ENCODE peak calls at places on chromosomes 11 and 22, in nine cellular contexts. One of them, this sample, is unnamed. For H3K9me3, the result is how much of the 10 kb centered on the place peaks cover.

GRCh38 chr11:93567406-93567819 is 24.2 kb upstream of the SMCO4 start:
- DNase-seq in naive thymus-derived CD4-positive, alpha-beta T cell: no peak
- DNase-seq in AG04450: no peak
- DNase-seq in CD4-positive, alpha-beta T cell: no peak
- DNase-seq in K562: no peak
- DNase-seq in neuronal stem cell: no peak
- DNase-seq in iPS DF 6.9: no peak
- DNase-seq in right lobe of liver: peak
- DNase-seq in esophagus squamous epithelium: no peak
- DNase-seq in this sample: no peak

GRCh38 chr11:12706531-12707499 is 32.6 kb downstream of the TEAD1 start:
- DNase-seq in CD4-positive, alpha-beta T cell: no peak
- DNase-seq in iPS DF 6.9: no peak
- DNase-seq in naive thymus-derived CD4-positive, alpha-beta T cell: no peak
- DNase-seq in esophagus squamous epithelium: no peak
- DNase-seq in neuronal stem cell: no peak
- DNase-seq in AG04450: no peak
- DNase-seq in right lobe of liver: peak
- DNase-seq in K562: peak
- DNase-seq in this sample: no peak

GRCh38 chr22:22877523-22878210 is 9.9 kb upstream of the IGLL5 start:
- DNase-seq in esophagus squamous epithelium: no peak
- DNase-seq in K562: peak
- DNase-seq in CD4-positive, alpha-beta T cell: peak
- DNase-seq in right lobe of liver: peak
- DNase-seq in AG04450: peak
- DNase-seq in iPS DF 6.9: peak
- DNase-seq in naive thymus-derived CD4-positive, alpha-beta T cell: peak
- DNase-seq in neuronal stem cell: peak
- DNase-seq in this sample: peak

GRCh38 chr22:24518774-24519485 is 23.8 kb downstream of the UPB1 start:
- DNase-seq in iPS DF 6.9: no peak
- DNase-seq in AG04450: no peak
- DNase-seq in naive thymus-derived CD4-positive, alpha-beta T cell: no peak
- DNase-seq in CD4-positive, alpha-beta T cell: no peak
- DNase-seq in right lobe of liver: no peak
- DNase-seq in esophagus squamous epithelium: no peak
- DNase-seq in K562: no peak
- DNase-seq in neuronal stem cell: no peak
- DNase-seq in this sample: no peak

GRCh38 chr11:114271316-114271715 is 24.9 kb upstream of the NNMT start:
- DNase-seq in neuronal stem cell: no peak
- DNase-seq in K562: no peak
- DNase-seq in esophagus squamous epithelium: no peak
- DNase-seq in AG04450: no peak
- DNase-seq in iPS DF 6.9: no peak
- DNase-seq in right lobe of liver: no peak
- DNase-seq in CD4-positive, alpha-beta T cell: no peak
- DNase-seq in naive thymus-derived CD4-positive, alpha-beta T cell: no peak
- DNase-seq in this sample: no peak

GRCh38 chr22:24104307-24105017 is 76.8 kb upstream of the SUSD2 start:
- DNase-seq in esophagus squamous epithelium: no peak
- DNase-seq in K562: no peak
- DNase-seq in neuronal stem cell: no peak
- DNase-seq in AG04450: no peak
- DNase-seq in naive thymus-derived CD4-positive, alpha-beta T cell: no peak
- DNase-seq in right lobe of liver: peak
- DNase-seq in iPS DF 6.9: no peak
- DNase-seq in CD4-positive, alpha-beta T cell: no peak
- DNase-seq in this sample: no peak

GRCh38 chr22:45968003-45968650 is 8.8 kb downstream of the WNT7B start:
- DNase-seq in naive thymus-derived CD4-positive, alpha-beta T cell: no peak
- DNase-seq in iPS DF 6.9: no peak
- DNase-seq in esophagus squamous epithelium: no peak
- DNase-seq in right lobe of liver: no peak
- DNase-seq in neuronal stem cell: no peak
- DNase-seq in AG04450: no peak
- DNase-seq in CD4-positive, alpha-beta T cell: no peak
- DNase-seq in K562: no peak
- DNase-seq in this sample: no peak

GRCh38 chr11:46485852-46486443 is 94.4 kb upstream of the CHRM4 start:
- DNase-seq in right lobe of liver: no peak
- DNase-seq in iPS DF 6.9: no peak
- DNase-seq in AG04450: no peak
- DNase-seq in neuronal stem cell: no peak
- DNase-seq in esophagus squamous epithelium: no peak
- DNase-seq in CD4-positive, alpha-beta T cell: no peak
- DNase-seq in K562: no peak
- DNase-seq in naive thymus-derived CD4-positive, alpha-beta T cell: no peak
- DNase-seq in this sample: no peak

GRCh38 chr22:47303161-47303890 is 540.9 kb downstream of the TBC1D22A start:
- DNase-seq in esophagus squamous epithelium: no peak
- DNase-seq in K562: no peak
- DNase-seq in right lobe of liver: no peak
- DNase-seq in CD4-positive, alpha-beta T cell: no peak
- DNase-seq in naive thymus-derived CD4-positive, alpha-beta T cell: no peak
- DNase-seq in AG04450: no peak
- DNase-seq in iPS DF 6.9: no peak
- DNase-seq in neuronal stem cell: no peak
- DNase-seq in this sample: no peak

GRCh38 chr22:47299211-47299878 is 536.9 kb downstream of the TBC1D22A start:
- DNase-seq in esophagus squamous epithelium: no peak
- DNase-seq in AG04450: no peak
- DNase-seq in CD4-positive, alpha-beta T cell: no peak
- DNase-seq in K562: no peak
- DNase-seq in iPS DF 6.9: no peak
- DNase-seq in right lobe of liver: no peak
- DNase-seq in naive thymus-derived CD4-positive, alpha-beta T cell: no peak
- DNase-seq in neuronal stem cell: no peak
- DNase-seq in this sample: no peak

GRCh38 chr22:47299879-47300697 is 537.6 kb downstream of the TBC1D22A start:
- DNase-seq in naive thymus-derived CD4-positive, alpha-beta T cell: no peak
- DNase-seq in right lobe of liver: no peak
- DNase-seq in esophagus squamous epithelium: no peak
- DNase-seq in iPS DF 6.9: no peak
- DNase-seq in AG04450: no peak
- DNase-seq in CD4-positive, alpha-beta T cell: no peak
- DNase-seq in neuronal stem cell: no peak
- DNase-seq in K562: no peak
- DNase-seq in this sample: no peak

GRCh38 chr22:47301820-47302475 is 539.5 kb downstream of the TBC1D22A start:
- DNase-seq in iPS DF 6.9: no peak
- DNase-seq in esophagus squamous epithelium: no peak
- DNase-seq in K562: no peak
- DNase-seq in right lobe of liver: no peak
- DNase-seq in neuronal stem cell: no peak
- DNase-seq in AG04450: no peak
- DNase-seq in CD4-positive, alpha-beta T cell: no peak
- DNase-seq in naive thymus-derived CD4-positive, alpha-beta T cell: no peak
- DNase-seq in this sample: no peak

GRCh38 chr22:47300698-47301405 is 538.4 kb downstream of the TBC1D22A start:
- DNase-seq in right lobe of liver: no peak
- DNase-seq in iPS DF 6.9: no peak
- DNase-seq in neuronal stem cell: no peak
- DNase-seq in naive thymus-derived CD4-positive, alpha-beta T cell: no peak
- DNase-seq in CD4-positive, alpha-beta T cell: no peak
- DNase-seq in K562: no peak
- DNase-seq in esophagus squamous epithelium: no peak
- DNase-seq in AG04450: no peak
- DNase-seq in this sample: no peak
- H3K9me3 ChIP-seq in right lobe of liver: under half
- H3K9me3 ChIP-seq in iPS DF 6.9: under half
- H3K9me3 ChIP-seq in neuronal stem cell: under half
- H3K9me3 ChIP-seq in naive thymus-derived CD4-positive, alpha-beta T cell: under half
- H3K9me3 ChIP-seq in CD4-positive, alpha-beta T cell: under half
- H3K9me3 ChIP-seq in K562: under half
- H3K9me3 ChIP-seq in esophagus squamous epithelium: under half
- H3K9me3 ChIP-seq in AG04450: under half
- H3K9me3 ChIP-seq in this sample: under half

GRCh38 chr11:73404506-73405145 is 28.4 kb downstream of the RELT start:
- DNase-seq in naive thymus-derived CD4-positive, alpha-beta T cell: no peak
- DNase-seq in K562: no peak
- DNase-seq in esophagus squamous epithelium: no peak
- DNase-seq in right lobe of liver: no peak
- DNase-seq in neuronal stem cell: no peak
- DNase-seq in AG04450: no peak
- DNase-seq in CD4-positive, alpha-beta T cell: no peak
- DNase-seq in iPS DF 6.9: no peak
- DNase-seq in this sample: no peak

GRCh38 chr11:73401924-73402833 is 26.0 kb downstream of the RELT start:
- DNase-seq in esophagus squamous epithelium: no peak
- DNase-seq in naive thymus-derived CD4-positive, alpha-beta T cell: no peak
- DNase-seq in right lobe of liver: no peak
- DNase-seq in AG04450: no peak
- DNase-seq in CD4-positive, alpha-beta T cell: no peak
- DNase-seq in iPS DF 6.9: no peak
- DNase-seq in K562: no peak
- DNase-seq in neuronal stem cell: no peak
- DNase-seq in this sample: no peak

GRCh38 chr11:73404048-73404447 is 27.8 kb downstream of the RELT start:
- DNase-seq in neuronal stem cell: no peak
- DNase-seq in esophagus squamous epithelium: no peak
- DNase-seq in right lobe of liver: no peak
- DNase-seq in AG04450: no peak
- DNase-seq in CD4-positive, alpha-beta T cell: no peak
- DNase-seq in K562: peak
- DNase-seq in iPS DF 6.9: peak
- DNase-seq in naive thymus-derived CD4-positive, alpha-beta T cell: no peak
- DNase-seq in this sample: no peak

GRCh38 chr11:73402834-73403185 is 26.6 kb downstream of the RELT start:
- DNase-seq in esophagus squamous epithelium: no peak
- DNase-seq in AG04450: no peak
- DNase-seq in CD4-positive, alpha-beta T cell: no peak
- DNase-seq in neuronal stem cell: no peak
- DNase-seq in right lobe of liver: no peak
- DNase-seq in iPS DF 6.9: no peak
- DNase-seq in K562: peak
- DNase-seq in naive thymus-derived CD4-positive, alpha-beta T cell: no peak
- DNase-seq in this sample: peak

DNA sequence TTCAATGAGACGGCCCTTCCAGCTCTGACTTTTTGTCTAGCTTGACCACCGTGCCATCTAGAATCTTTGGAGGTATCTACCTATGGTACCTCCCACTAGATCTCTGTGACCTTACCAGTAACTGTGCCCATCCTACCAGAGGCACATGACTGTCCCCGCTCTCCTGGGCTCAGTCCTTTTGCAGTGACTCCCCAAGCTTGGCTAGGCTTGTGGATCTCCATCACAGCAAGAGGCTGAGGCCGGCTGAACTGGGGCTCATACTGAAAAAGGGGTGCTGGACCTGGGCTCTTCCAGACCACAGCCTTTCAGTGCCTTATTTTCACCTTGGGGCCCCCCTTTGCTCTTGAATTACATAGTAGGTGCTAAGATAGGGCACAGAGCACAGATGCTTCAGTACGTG is 27.3 kb downstream of the RELT start:
- DNase-seq in K562: no peak
- DNase-seq in AG04450: no peak
- DNase-seq in right lobe of liver: no peak
- DNase-seq in CD4-positive, alpha-beta T cell: no peak
- DNase-seq in neuronal stem cell: no peak
- DNase-seq in naive thymus-derived CD4-positive, alpha-beta T cell: no peak
- DNase-seq in esophagus squamous epithelium: no peak
- DNase-seq in iPS DF 6.9: no peak
- DNase-seq in this sample: no peak
- H3K27ac ChIP-seq in K562: no peak
- H3K27ac ChIP-seq in AG04450: no peak
- H3K27ac ChIP-seq in right lobe of liver: no peak
- H3K27ac ChIP-seq in CD4-positive, alpha-beta T cell: no peak
- H3K27ac ChIP-seq in neuronal stem cell: no peak
- H3K27ac ChIP-seq in naive thymus-derived CD4-positive, alpha-beta T cell: no peak
- H3K27ac ChIP-seq in esophagus squamous epithelium: no peak
- H3K27ac ChIP-seq in iPS DF 6.9: no peak
- H3K27ac ChIP-seq in this sample: no peak

GRCh38 chr22:48070760-48071159 is 1308.3 kb downstream of the TBC1D22A start:
- DNase-seq in right lobe of liver: no peak
- DNase-seq in neuronal stem cell: no peak
- DNase-seq in AG04450: no peak
- DNase-seq in iPS DF 6.9: no peak
- DNase-seq in esophagus squamous epithelium: no peak
- DNase-seq in CD4-positive, alpha-beta T cell: no peak
- DNase-seq in naive thymus-derived CD4-positive, alpha-beta T cell: no peak
- DNase-seq in K562: no peak
- DNase-seq in this sample: no peak

GRCh38 chr22:48071828-48072227 is 1309.4 kb downstream of the TBC1D22A start:
- DNase-seq in naive thymus-derived CD4-positive, alpha-beta T cell: no peak
- DNase-seq in CD4-positive, alpha-beta T cell: no peak
- DNase-seq in right lobe of liver: no peak
- DNase-seq in neuronal stem cell: no peak
- DNase-seq in AG04450: no peak
- DNase-seq in esophagus squamous epithelium: no peak
- DNase-seq in K562: no peak
- DNase-seq in iPS DF 6.9: no peak
- DNase-seq in this sample: no peak

GRCh38 chr22:48071305-48071704 is 1308.9 kb downstream of the TBC1D22A start:
- DNase-seq in naive thymus-derived CD4-positive, alpha-beta T cell: no peak
- DNase-seq in iPS DF 6.9: no peak
- DNase-seq in AG04450: no peak
- DNase-seq in esophagus squamous epithelium: no peak
- DNase-seq in neuronal stem cell: no peak
- DNase-seq in CD4-positive, alpha-beta T cell: no peak
- DNase-seq in right lobe of liver: no peak
- DNase-seq in K562: no peak
- DNase-seq in this sample: no peak

GRCh38 chr22:48070083-48070482 is 1307.6 kb downstream of the TBC1D22A start:
- DNase-seq in esophagus squamous epithelium: no peak
- DNase-seq in right lobe of liver: no peak
- DNase-seq in CD4-positive, alpha-beta T cell: no peak
- DNase-seq in neuronal stem cell: no peak
- DNase-seq in AG04450: no peak
- DNase-seq in iPS DF 6.9: no peak
- DNase-seq in K562: no peak
- DNase-seq in naive thymus-derived CD4-positive, alpha-beta T cell: no peak
- DNase-seq in this sample: no peak

DNA sequence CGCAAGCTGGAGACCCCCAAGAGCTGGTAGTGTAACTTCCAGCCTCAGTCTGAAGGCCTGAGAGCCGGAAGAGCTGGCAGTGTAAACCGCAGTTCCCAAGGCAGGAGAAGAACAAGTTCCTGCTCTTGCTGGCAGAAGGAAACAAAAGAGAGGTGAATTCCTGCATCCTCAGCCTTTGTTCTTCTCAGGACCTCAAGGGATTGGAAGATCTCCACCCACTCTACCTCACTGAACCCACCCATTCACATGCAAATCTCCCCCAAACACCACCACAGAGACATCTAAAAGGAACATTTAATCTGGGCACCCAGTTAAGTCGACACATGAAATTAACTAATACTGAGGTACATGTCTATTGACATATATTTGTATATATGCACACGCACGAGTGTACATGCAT is 1310.3 kb downstream of the TBC1D22A start:
- DNase-seq in right lobe of liver: no peak
- DNase-seq in esophagus squamous epithelium: no peak
- DNase-seq in naive thymus-derived CD4-positive, alpha-beta T cell: no peak
- DNase-seq in iPS DF 6.9: no peak
- DNase-seq in CD4-positive, alpha-beta T cell: no peak
- DNase-seq in neuronal stem cell: peak
- DNase-seq in K562: no peak
- DNase-seq in AG04450: no peak
- DNase-seq in this sample: no peak
- H3K9me3 ChIP-seq in right lobe of liver: under half
- H3K9me3 ChIP-seq in esophagus squamous epithelium: under half
- H3K9me3 ChIP-seq in naive thymus-derived CD4-positive, alpha-beta T cell: under half
- H3K9me3 ChIP-seq in iPS DF 6.9: under half
- H3K9me3 ChIP-seq in CD4-positive, alpha-beta T cell: under half
- H3K9me3 ChIP-seq in neuronal stem cell: under half
- H3K9me3 ChIP-seq in K562: under half
- H3K9me3 ChIP-seq in AG04450: half or more
- H3K9me3 ChIP-seq in this sample: under half

DNA sequence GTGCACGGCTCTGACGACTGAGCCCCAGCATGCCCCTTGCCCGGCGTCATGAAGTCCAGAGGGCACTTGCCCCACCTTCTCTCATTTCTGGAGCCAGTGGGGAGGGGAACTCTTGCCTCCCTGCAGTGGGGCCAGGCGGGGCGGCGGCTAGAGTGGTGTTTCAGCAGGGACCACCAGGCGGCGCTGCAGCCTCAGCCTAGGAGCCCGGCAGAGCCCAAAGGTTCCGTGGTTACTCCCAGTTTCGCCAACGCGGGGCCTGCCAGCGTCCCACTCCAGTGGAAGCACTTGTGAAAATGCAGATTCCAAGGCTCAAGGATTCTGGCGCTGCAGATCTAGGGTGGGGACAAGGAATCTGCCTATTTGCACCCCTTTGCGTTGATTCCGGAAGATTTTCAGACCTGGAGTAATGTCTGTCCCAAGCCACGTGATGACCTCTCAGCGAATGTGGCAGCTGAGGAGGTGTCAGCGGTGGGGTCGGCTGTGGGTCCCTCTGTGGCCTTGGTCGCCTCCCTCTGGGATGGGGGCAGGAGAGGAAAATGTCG is 55.7 kb downstream of the CD82 start:
- DNase-seq in naive thymus-derived CD4-positive, alpha-beta T cell: peak
- DNase-seq in AG04450: no peak
- DNase-seq in neuronal stem cell: peak
- DNase-seq in esophagus squamous epithelium: no peak
- DNase-seq in right lobe of liver: peak
- DNase-seq in CD4-positive, alpha-beta T cell: peak
- DNase-seq in iPS DF 6.9: peak
- DNase-seq in K562: peak
- DNase-seq in this sample: peak
- H3K27ac ChIP-seq in naive thymus-derived CD4-positive, alpha-beta T cell: no peak
- H3K27ac ChIP-seq in AG04450: no peak
- H3K27ac ChIP-seq in neuronal stem cell: no peak
- H3K27ac ChIP-seq in esophagus squamous epithelium: no peak
- H3K27ac ChIP-seq in right lobe of liver: no peak
- H3K27ac ChIP-seq in CD4-positive, alpha-beta T cell: no peak
- H3K27ac ChIP-seq in iPS DF 6.9: no peak
- H3K27ac ChIP-seq in K562: no peak
- H3K27ac ChIP-seq in this sample: no peak

This sample was measured in CD8-positive, alpha-beta memory T cell.